ENCODE peak calls at places on chromosomes 2 and 18, in six cellular contexts. T, V, F, N, W and Y are unnamed samples.

GRCh38 chr2:96423866-96424265 is 81.3 kb downstream of the NEURL3 start:
- DNase-seq in T (no peak), N (peak), F (no peak), V (no peak), W (no peak), Y (no peak)

GRCh38 chr18:13703899-13704298 is 22.5 kb downstream of the FAM210A start:
- DNase-seq in T (no peak), W (no peak), N (peak), V (no peak), F (no peak), Y (no peak)

GRCh38 chr2:222518570-222519381 is 94.4 kb downstream of the SGPP2 start:
- DNase-seq in T (no peak), F (no peak), N (no peak), V (no peak), W (peak), Y (no peak)

GRCh38 chr2:216159161-216159560 is 50.0 kb downstream of the XRCC5 start:
- DNase-seq in W (no peak), T (no peak), N (no peak), V (no peak), F (no peak), Y (no peak)

GRCh38 chr2:217926801-217927200 is 76.0 kb downstream of the TNS1 start:
- DNase-seq in N (no peak), T (no peak), F (no peak), W (no peak), V (no peak), Y (no peak)

GRCh38 chr2:133674433-133675331 is 106.4 kb upstream of the NCKAP5 start:
- DNase-seq in N (peak), T (no peak), W (no peak), V (peak), F (no peak), Y (no peak)

GRCh38 chr2:59706729-59707128 is 846.7 kb downstream of the BCL11A start:
- DNase-seq in N (no peak), T (no peak), V (no peak), F (no peak), W (no peak), Y (no peak)

GRCh38 chr2:49901202-49901865 is 747.0 kb upstream of the FSHR start:
- DNase-seq in W (no peak), T (no peak), F (no peak), V (no peak), N (no peak), Y (no peak)

GRCh38 chr18:2002178-2002577 is 569.1 kb downstream of the METTL4 start:
- DNase-seq in F (no peak), T (no peak), V (no peak), N (no peak), W (no peak), Y (no peak)

GRCh38 chr18:35159782-35160181 is 81.1 kb upstream of the ZNF397 start:
- DNase-seq in V (no peak), W (no peak), T (no peak), N (no peak), F (no peak), Y (no peak)

GRCh38 chr2:54558976-54559410 is 102.9 kb downstream of the SPTBN1 start:
- DNase-seq in F (no peak), V (no peak), N (no peak), W (no peak), T (no peak), Y (no peak)

GRCh38 chr2:155080394-155080793 is 381.9 kb downstream of the KCNJ3 start:
- DNase-seq in N (no peak), W (no peak), T (no peak), V (no peak), F (no peak), Y (no peak)

GRCh38 chr2:66561645-66562336 is 126.9 kb downstream of the MEIS1 start:
- DNase-seq in W (no peak), F (no peak), V (no peak), N (no peak), T (no peak), Y (no peak)

GRCh38 chr2:9113916-9114315 is 92.7 kb upstream of the ASAP2 start:
- DNase-seq in V (no peak), W (no peak), T (no peak), N (no peak), F (no peak), Y (no peak)

GRCh38 chr2:234425923-234426603 is 70.8 kb downstream of the ARL4C start:
- DNase-seq in N (no peak), F (no peak), W (no peak), V (no peak), T (no peak), Y (no peak)

GRCh38 chr2:73214120-73215035 is at the start of gene SMYD5:
- DNase-seq in T (peak), W (peak), V (peak), N (peak), F (peak), Y (peak)

GRCh38 chr2:42838133-42838532 is 45.8 kb upstream of the HAAO start:
- DNase-seq in F (no peak), T (no peak), N (no peak), V (peak), W (no peak), Y (no peak)

GRCh38 chr2:101429453-101429852 is 42.1 kb upstream of the CREG2 start:
- DNase-seq in V (no peak), F (no peak), N (no peak), W (no peak), T (no peak), Y (no peak)

GRCh38 chr2:101340141-101340541 is 31.6 kb upstream of the RNF149 start:
- DNase-seq in F (no peak), T (no peak), V (no peak), N (peak), W (peak), Y (no peak)

GRCh38 chr2:1484131-1484884 is 71.0 kb downstream of the TPO start:
- DNase-seq in V (no peak), T (no peak), F (no peak), N (no peak), W (no peak), Y (no peak)